ENCODE peak calls at places on chromosomes 6 and 20, in five cellular contexts. One of them, this sample, is unnamed.

GRCh38 chr6:62284725-62285124 is 1.3 kb downstream of the KHDRBS2 start:
- DNase-seq in PC-3: no peak
- DNase-seq in left lung: no peak
- DNase-seq in neural progenitor cell: no peak
- DNase-seq in coronary artery: no peak
- DNase-seq in this sample: no peak

GRCh38 chr6:73984851-73985250 is 288.8 kb downstream of the CD109 start:
- DNase-seq in left lung: no peak
- DNase-seq in neural progenitor cell: no peak
- DNase-seq in coronary artery: no peak
- DNase-seq in PC-3: no peak
- DNase-seq in this sample: no peak

GRCh38 chr20:14488756-14489479 is 151.5 kb upstream of the FLRT3 start:
- DNase-seq in left lung: no peak
- DNase-seq in neural progenitor cell: no peak
- DNase-seq in coronary artery: no peak
- DNase-seq in PC-3: peak; percentile 53
- DNase-seq in this sample: no peak

GRCh38 chr6:127980996-127981395 is 80.1 kb upstream of the THEMIS start:
- DNase-seq in neural progenitor cell: no peak
- DNase-seq in coronary artery: no peak
- DNase-seq in PC-3: no peak
- DNase-seq in left lung: no peak
- DNase-seq in this sample: no peak

GRCh38 chr20:47352332-47353223 is 3.9 kb downstream of the ZMYND8 start:
- DNase-seq in coronary artery: no peak
- DNase-seq in PC-3: peak; percentile 48
- DNase-seq in neural progenitor cell: peak; percentile 69
- DNase-seq in left lung: peak; percentile 79
- DNase-seq in this sample: no peak

GRCh38 chr6:113306552-113307145 is 550.5 kb upstream of the MARCKS start:
- DNase-seq in left lung: peak; percentile 41
- DNase-seq in coronary artery: no peak
- DNase-seq in PC-3: peak; percentile 68
- DNase-seq in neural progenitor cell: peak; percentile 75
- DNase-seq in this sample: peak; percentile 62

GRCh38 chr6:136582702-136583471 is 32.7 kb upstream of the MAP7 start:
- DNase-seq in neural progenitor cell: no peak
- DNase-seq in left lung: no peak
- DNase-seq in PC-3: peak; percentile 81
- DNase-seq in coronary artery: no peak
- DNase-seq in this sample: no peak

GRCh38 chr6:118875672-118876071 is 18.3 kb upstream of the ASF1A start:
- DNase-seq in left lung: no peak
- DNase-seq in neural progenitor cell: no peak
- DNase-seq in coronary artery: no peak
- DNase-seq in PC-3: peak; percentile 66
- DNase-seq in this sample: no peak

GRCh38 chr20:11496382-11496781 is 421.3 kb upstream of the BTBD3 start:
- DNase-seq in left lung: no peak
- DNase-seq in coronary artery: no peak
- DNase-seq in neural progenitor cell: peak; percentile 11
- DNase-seq in PC-3: peak; percentile 40
- DNase-seq in this sample: no peak

GRCh38 chr6:28336284-28337024 is 506 bp upstream of the ZSCAN31 start:
- DNase-seq in neural progenitor cell: peak; percentile 43
- DNase-seq in coronary artery: no peak
- DNase-seq in PC-3: peak; percentile 72
- DNase-seq in left lung: no peak
- DNase-seq in this sample: peak; percentile 28

GRCh38 chr20:36493013-36493800 is 48.1 kb upstream of the MYL9 start:
- DNase-seq in coronary artery: no peak
- DNase-seq in neural progenitor cell: peak; percentile 57
- DNase-seq in PC-3: peak; percentile 12
- DNase-seq in left lung: no peak
- DNase-seq in this sample: peak; percentile 33

GRCh38 chr6:145228962-145229582 is 506.2 kb downstream of the EPM2A start:
- DNase-seq in coronary artery: no peak
- DNase-seq in PC-3: no peak
- DNase-seq in neural progenitor cell: no peak
- DNase-seq in left lung: no peak
- DNase-seq in this sample: no peak

GRCh38 chr20:31721408-31722332 is 998 bp downstream of the BCL2L1 start:
- DNase-seq in coronary artery: no peak
- DNase-seq in left lung: no peak
- DNase-seq in neural progenitor cell: no peak
- DNase-seq in PC-3: peak; percentile 15
- DNase-seq in this sample: no peak

GRCh38 chr6:13907614-13908215 is 17.0 kb upstream of the RNF182 start:
- DNase-seq in neural progenitor cell: no peak
- DNase-seq in coronary artery: no peak
- DNase-seq in left lung: no peak
- DNase-seq in PC-3: no peak
- DNase-seq in this sample: no peak

GRCh38 chr20:23048283-23049200 is 930 bp downstream of the THBD start:
- DNase-seq in PC-3: peak; percentile 55
- DNase-seq in left lung: peak; percentile 98
- DNase-seq in coronary artery: peak; percentile 80
- DNase-seq in neural progenitor cell: peak; percentile 78
- DNase-seq in this sample: no peak

GRCh38 chr20:8756410-8756809 is 312.5 kb upstream of the PLCB4 start:
- DNase-seq in PC-3: peak; percentile 77
- DNase-seq in coronary artery: no peak
- DNase-seq in neural progenitor cell: no peak
- DNase-seq in left lung: no peak
- DNase-seq in this sample: no peak

GRCh38 chr6:118372413-118372812 is 175.7 kb upstream of the PLN start:
- DNase-seq in PC-3: no peak
- DNase-seq in coronary artery: no peak
- DNase-seq in neural progenitor cell: no peak
- DNase-seq in left lung: no peak
- DNase-seq in this sample: peak; percentile 10

GRCh38 chr6:118171852-118172251 is 264.8 kb downstream of the SLC35F1 start:
- DNase-seq in PC-3: no peak
- DNase-seq in neural progenitor cell: no peak
- DNase-seq in left lung: no peak
- DNase-seq in coronary artery: no peak
- DNase-seq in this sample: no peak

GRCh38 chr6:90411292-90411781 is 114.7 kb upstream of the BACH2 start:
- DNase-seq in PC-3: peak; percentile 93
- DNase-seq in left lung: no peak
- DNase-seq in neural progenitor cell: no peak
- DNase-seq in coronary artery: no peak
- DNase-seq in this sample: no peak

GRCh38 chr6:166168616-166169548 is 1.2 kb upstream of the TBXT start:
- DNase-seq in neural progenitor cell: peak; percentile 47
- DNase-seq in coronary artery: no peak
- DNase-seq in PC-3: no peak
- DNase-seq in left lung: no peak
- DNase-seq in this sample: no peak

GRCh38 chr6:8047466-8048292 is 16.5 kb downstream of the BLOC1S5 start:
- DNase-seq in neural progenitor cell: peak; percentile 46
- DNase-seq in coronary artery: no peak
- DNase-seq in PC-3: peak; percentile 75
- DNase-seq in left lung: no peak
- DNase-seq in this sample: no peak

GRCh38 chr6:70119218-70119835 is 183.6 kb downstream of the COL9A1 start:
- DNase-seq in PC-3: no peak
- DNase-seq in left lung: no peak
- DNase-seq in neural progenitor cell: no peak
- DNase-seq in coronary artery: no peak
- DNase-seq in this sample: no peak

GRCh38 chr20:54350415-54350814 is 125.0 kb upstream of the DOK5 start:
- DNase-seq in coronary artery: no peak
- DNase-seq in left lung: no peak
- DNase-seq in neural progenitor cell: no peak
- DNase-seq in PC-3: no peak
- DNase-seq in this sample: no peak

GRCh38 chr6:90230547-90231240 is 65.9 kb downstream of the BACH2 start:
- DNase-seq in neural progenitor cell: no peak
- DNase-seq in coronary artery: no peak
- DNase-seq in PC-3: no peak
- DNase-seq in left lung: no peak
- DNase-seq in this sample: no peak

GRCh38 chr20:57495978-57496377 is 29.0 kb downstream of the CTCFL start:
- DNase-seq in left lung: no peak
- DNase-seq in PC-3: no peak
- DNase-seq in coronary artery: peak; percentile 59
- DNase-seq in neural progenitor cell: no peak
- DNase-seq in this sample: no peak

GRCh38 chr6:165245716-165246115 is 63.7 kb downstream of the C6orf118 start:
- DNase-seq in neural progenitor cell: no peak
- DNase-seq in PC-3: peak; percentile 20
- DNase-seq in left lung: no peak
- DNase-seq in coronary artery: no peak
- DNase-seq in this sample: no peak

GRCh38 chr20:45878076-45878731 is 2.8 kb upstream of the ZSWIM1 start:
- DNase-seq in left lung: peak; percentile 20
- DNase-seq in PC-3: no peak
- DNase-seq in neural progenitor cell: no peak
- DNase-seq in coronary artery: no peak
- DNase-seq in this sample: peak; percentile 46

GRCh38 chr6:31737315-31738047 is 1.2 kb upstream of the CLIC1 start:
- DNase-seq in PC-3: no peak
- DNase-seq in left lung: no peak
- DNase-seq in neural progenitor cell: peak; percentile 87
- DNase-seq in coronary artery: no peak
- DNase-seq in this sample: peak; percentile 62
- H3K4me3 ChIP-seq in PC-3: peak overlapping the region; percentile 40
- H3K4me3 ChIP-seq in left lung: peak overlapping the region; percentile 97
- H3K4me3 ChIP-seq in neural progenitor cell: peak overlapping the region; percentile 92
- H3K4me3 ChIP-seq in coronary artery: peak overlapping the region; percentile 76
- H3K4me3 ChIP-seq in this sample: no peak overlapping the region

GRCh38 chr6:167350322-167350721 is 25.4 kb downstream of the TTLL2 start:
- DNase-seq in coronary artery: no peak
- DNase-seq in left lung: no peak
- DNase-seq in neural progenitor cell: peak; percentile 25
- DNase-seq in PC-3: no peak
- DNase-seq in this sample: no peak
- H3K4me3 ChIP-seq in coronary artery: peak overlapping the region; percentile 65
- H3K4me3 ChIP-seq in left lung: peak overlapping the region; percentile 40
- H3K4me3 ChIP-seq in neural progenitor cell: peak overlapping the region; percentile 44
- H3K4me3 ChIP-seq in PC-3: no peak overlapping the region
- H3K4me3 ChIP-seq in this sample: no peak overlapping the region

GRCh38 chr6:163710552-163710951 is 296.0 kb downstream of the QKI start:
- DNase-seq in coronary artery: no peak
- DNase-seq in PC-3: no peak
- DNase-seq in neural progenitor cell: no peak
- DNase-seq in left lung: no peak
- DNase-seq in this sample: no peak

GRCh38 chr6:163712981-163713380 is 298.5 kb downstream of the QKI start:
- DNase-seq in PC-3: no peak
- DNase-seq in left lung: no peak
- DNase-seq in neural progenitor cell: no peak
- DNase-seq in coronary artery: no peak
- DNase-seq in this sample: no peak

GRCh38 chr6:163712569-163712966 is 298.1 kb downstream of the QKI start:
- DNase-seq in coronary artery: no peak
- DNase-seq in PC-3: no peak
- DNase-seq in left lung: no peak
- DNase-seq in neural progenitor cell: no peak
- DNase-seq in this sample: no peak

GRCh38 chr6:163711071-163711470 is 296.6 kb downstream of the QKI start:
- DNase-seq in coronary artery: no peak
- DNase-seq in neural progenitor cell: no peak
- DNase-seq in PC-3: no peak
- DNase-seq in left lung: no peak
- DNase-seq in this sample: no peak

GRCh38 chr6:163711615-163712568 is 297.4 kb downstream of the QKI start:
- DNase-seq in PC-3: no peak
- DNase-seq in coronary artery: peak; percentile 81
- DNase-seq in neural progenitor cell: no peak
- DNase-seq in left lung: no peak
- DNase-seq in this sample: no peak
- H3K4me3 ChIP-seq in PC-3: no peak overlapping the region
- H3K4me3 ChIP-seq in coronary artery: no peak overlapping the region
- H3K4me3 ChIP-seq in neural progenitor cell: no peak overlapping the region
- H3K4me3 ChIP-seq in left lung: no peak overlapping the region
- H3K4me3 ChIP-seq in this sample: no peak overlapping the region

GRCh38 chr6:148593813-148594170 is 153.0 kb upstream of the UST start:
- DNase-seq in PC-3: no peak
- DNase-seq in left lung: no peak
- DNase-seq in coronary artery: no peak
- DNase-seq in neural progenitor cell: no peak
- DNase-seq in this sample: no peak

GRCh38 chr6:148591656-148592055 is 155.2 kb upstream of the UST start:
- DNase-seq in left lung: no peak
- DNase-seq in coronary artery: no peak
- DNase-seq in neural progenitor cell: no peak
- DNase-seq in PC-3: no peak
- DNase-seq in this sample: no peak

GRCh38 chr6:148595550-148595949 is 151.3 kb upstream of the UST start:
- DNase-seq in left lung: no peak
- DNase-seq in PC-3: no peak
- DNase-seq in coronary artery: no peak
- DNase-seq in neural progenitor cell: no peak
- DNase-seq in this sample: no peak

GRCh38 chr6:148590881-148591280 is 155.9 kb upstream of the UST start:
- DNase-seq in PC-3: no peak
- DNase-seq in coronary artery: no peak
- DNase-seq in left lung: no peak
- DNase-seq in neural progenitor cell: no peak
- DNase-seq in this sample: no peak

DNA sequence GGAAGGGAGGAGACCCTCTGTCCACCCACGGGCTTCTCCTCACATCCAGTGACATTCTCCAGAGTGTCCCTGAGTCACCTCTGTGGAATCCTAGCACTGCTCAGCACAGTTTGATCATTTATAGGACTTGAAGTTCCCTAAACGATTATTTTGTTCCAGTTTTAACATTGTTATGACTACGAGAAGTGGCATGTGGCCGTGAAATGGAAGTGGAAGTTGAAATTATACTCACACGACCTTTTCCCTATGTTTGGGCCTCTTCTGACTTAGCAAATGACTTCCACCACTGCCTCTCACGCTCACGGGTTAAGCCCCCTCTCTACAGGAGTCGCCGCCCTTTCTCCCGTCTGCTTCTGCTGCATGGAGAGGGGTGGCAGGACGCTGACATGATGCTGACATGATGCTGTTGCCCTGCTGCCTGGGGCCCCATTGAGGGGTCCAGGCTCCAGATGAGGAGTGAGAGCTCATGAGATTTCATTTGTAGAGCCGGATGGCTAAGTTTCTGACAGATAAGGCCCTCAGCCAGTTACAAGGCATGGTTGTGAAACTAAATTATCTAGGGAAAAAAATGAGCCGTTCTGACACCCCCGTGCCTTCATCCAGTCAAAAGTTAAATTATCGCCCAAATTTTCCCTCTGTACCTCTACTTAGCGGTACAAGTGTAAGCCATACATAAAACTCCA is 153.6 kb upstream of the UST start:
- DNase-seq in PC-3: peak; percentile 25
- DNase-seq in left lung: no peak
- DNase-seq in coronary artery: no peak
- DNase-seq in neural progenitor cell: no peak
- DNase-seq in this sample: no peak
- H3K4me3 ChIP-seq in PC-3: no peak overlapping the region
- H3K4me3 ChIP-seq in left lung: no peak overlapping the region
- H3K4me3 ChIP-seq in coronary artery: no peak overlapping the region
- H3K4me3 ChIP-seq in neural progenitor cell: no peak overlapping the region
- H3K4me3 ChIP-seq in this sample: no peak overlapping the region